ENCODE peak calls at places on chromosomes 3 and 15, in four cellular contexts. C, R, D and T are unnamed samples.
A peak's percentile ranks its signal among the peaks of the same experiment; 100 is the strongest.

GRCh38 chr3:15514663-15515357 is 6.7 kb downstream of the COLQ start:
- DNase-seq in C (no peak), R (no peak), D (no peak), T (no peak)

GRCh38 chr3:152050782-152051405 is 177.5 kb downstream of the SUCNR1 start:
- DNase-seq in C (no peak), R (no peak), D (no peak), T (no peak)

GRCh38 chr3:55486101-55486856 is 827 bp downstream of the WNT5A start:
- DNase-seq in C (peak; percentile 63), R (no peak), D (no peak), T (no peak)

GRCh38 chr15:33044598-33044997 is 149.9 kb downstream of the FMN1 start:
- DNase-seq in C (no peak), R (no peak), D (no peak), T (no peak)

GRCh38 chr15:48603922-48604321 is 41.6 kb downstream of the FBN1 start:
- DNase-seq in C (no peak), R (no peak), D (no peak), T (no peak)

GRCh38 chr3:133490468-133491351 is 82.8 kb upstream of the CDV3 start:
- DNase-seq in C (no peak), R (peak; percentile 71), D (peak; percentile 19), T (peak; percentile 19)

GRCh38 chr3:161443921-161444457 is 52.6 kb upstream of the OTOL1 start:
- DNase-seq in C (no peak), R (no peak), D (no peak), T (no peak)

GRCh38 chr3:16476636-16477035 is 36.9 kb downstream of the RFTN1 start:
- DNase-seq in C (no peak), R (no peak), D (no peak), T (no peak)

GRCh38 chr3:126857928-126858327 is 125.0 kb upstream of the PLXNA1 start:
- DNase-seq in C (no peak), R (no peak), D (no peak), T (no peak)

GRCh38 chr15:68279779-68280745 is 2.5 kb downstream of the FEM1B start:
- DNase-seq in C (no peak), R (no peak), D (no peak), T (no peak)

GRCh38 chr3:62601238-62601856 is 228.0 kb upstream of the FEZF2 start:
- DNase-seq in C (no peak), R (no peak), D (no peak), T (no peak)

GRCh38 chr3:160232014-160232413 is 6.8 kb downstream of the C3orf80 start:
- DNase-seq in C (no peak), R (no peak), D (no peak), T (no peak)